ENCODE peak calls at places on chromosomes 2 and 18, in four cellular contexts. X is islet precursor cell; W is non-pigmented ciliary epithelial cell; P is stimulated activated CD4-positive, alpha-beta T cell treated with anti-CD3 and anti-CD28 coated beads, Interleukin-2, amount 100 ng/mL, for 48 hours. O is an unnamed sample.

GRCh38 chr2:68420254-68420910 is 46.7 kb downstream of the FBXO48 start:
- DNase-seq in W (no peak), X (no peak), P (no peak), O (no peak)

GRCh38 chr18:3420919-3421279 is 29.1 kb upstream of the TGIF1 start:
- DNase-seq in X (no peak), P (no peak), W (no peak), O (no peak)

GRCh38 chr2:168336786-168337388 is 89.5 kb upstream of the STK39 start:
- DNase-seq in P (peak), W (no peak), X (peak), O (no peak)

GRCh38 chr2:12796617-12797016 is 79.9 kb downstream of the TRIB2 start:
- DNase-seq in W (no peak), X (peak), P (no peak), O (no peak)

GRCh38 chr2:63058742-63059433 is 8.3 kb downstream of the OTX1 start:
- DNase-seq in X (peak), W (no peak), P (no peak), O (no peak)

GRCh38 chr2:85504434-85505261 is 34.3 kb upstream of the MAT2A start:
- DNase-seq in X (peak), P (no peak), W (peak), O (no peak)

GRCh38 chr18:77442393-77442792 is 192.7 kb downstream of the GALR1 start:
- DNase-seq in X (no peak), P (no peak), W (no peak), O (no peak)

GRCh38 chr2:164625378-164625971 is 4.2 kb upstream of the GRB14 start:
- DNase-seq in P (no peak), W (peak), X (no peak), O (no peak)

GRCh38 chr2:85827879-85828569 is 60.8 kb downstream of the ST3GAL5 start:
- DNase-seq in X (no peak), W (no peak), P (no peak), O (no peak)

GRCh38 chr2:74548919-74549684 is 4.6 kb downstream of the LOXL3 start:
- DNase-seq in X (peak), W (no peak), P (no peak), O (peak)

GRCh38 chr2:112493858-112494648 is 12.1 kb downstream of the TTL start:
- DNase-seq in P (no peak), X (peak), W (peak), O (no peak)

GRCh38 chr2:67755511-67755910 is 307.3 kb downstream of the C1D start:
- DNase-seq in W (no peak), P (no peak), X (no peak), O (no peak)

GRCh38 chr2:98357856-98358255 is 11.6 kb downstream of the CNGA3 start:
- DNase-seq in W (no peak), X (no peak), P (no peak), O (no peak)

GRCh38 chr2:85851253-85851955 is 37.4 kb downstream of the ST3GAL5 start:
- DNase-seq in P (no peak), W (no peak), X (peak), O (no peak)

GRCh38 chr2:39781697-39782096 is 2.6 kb upstream of the THUMPD2 start:
- DNase-seq in P (no peak), W (no peak), X (no peak), O (no peak)

GRCh38 chr18:42275138-42275535 is 320.1 kb downstream of the PIK3C3 start:
- DNase-seq in X (no peak), W (no peak), P (no peak), O (no peak)

GRCh38 chr2:234839285-234839684 is 112.5 kb upstream of the SH3BP4 start:
- DNase-seq in P (no peak), W (no peak), X (peak), O (no peak)

GRCh38 chr18:8175486-8176061 is 433.7 kb upstream of the RAB12 start:
- DNase-seq in P (no peak), X (no peak), W (no peak), O (no peak)

GRCh38 chr2:16121986-16122390 is 181.6 kb downstream of the MYCN start:
- DNase-seq in X (no peak), P (no peak), W (no peak), O (no peak)

GRCh38 chr2:161844845-161845244 is 220.6 kb downstream of the SLC4A10 start:
- DNase-seq in W (no peak), X (no peak), P (no peak), O (peak)

GRCh38 chr2:201949036-201950012 is 84.3 kb upstream of the FZD7 start:
- DNase-seq in X (peak), P (no peak), W (no peak), O (peak)

GRCh38 chr2:238295144-238296112 is 7.0 kb upstream of the PER2 start:
- DNase-seq in W (no peak), P (no peak), X (no peak), O (no peak)

GRCh38 chr2:210630904-210631560 is 74.6 kb downstream of the CPS1 start:
- DNase-seq in X (no peak), W (no peak), P (no peak), O (no peak)

GRCh38 chr2:98148968-98149697 is 62.2 kb downstream of the VWA3B start:
- DNase-seq in W (no peak), P (no peak), X (no peak), O (no peak)

GRCh38 chr2:96924775-96925747 is 55.2 kb upstream of the SEMA4C start:
- DNase-seq in X (no peak), P (peak), W (no peak), O (no peak)

GRCh38 chr2:224938670-224939309 is 103.5 kb downstream of the DOCK10 start:
- DNase-seq in W (peak), P (no peak), X (no peak), O (no peak)

GRCh38 chr2:240596491-240596931 is 10.0 kb downstream of the CAPN10 start:
- DNase-seq in P (no peak), X (no peak), W (no peak), O (no peak)

GRCh38 chr18:3688682-3689081 is 238.7 kb downstream of the TGIF1 start:
- DNase-seq in W (peak), X (peak), P (no peak), O (no peak)

GRCh38 chr2:186653511-186653910 is 40.3 kb upstream of the FAM171B start:
- DNase-seq in W (no peak), P (no peak), X (no peak), O (no peak)

GRCh38 chr2:223056656-223057418 is 4.8 kb downstream of the KCNE4 start:
- DNase-seq in P (no peak), W (no peak), X (no peak), O (no peak)

GRCh38 chr18:4450065-4450676 is 4.9 kb downstream of the DLGAP1 start:
- DNase-seq in P (no peak), W (no peak), X (no peak), O (no peak)